ENCODE peak calls at places on chromosomes 6 and 20, in ten cellular contexts. A, I, M, J, K, P, S, T, U and N are unnamed samples.

GRCh38 chr6:111015656-111016190 is 33.9 kb downstream of the RPF2 start:
- DNase-seq in A (no peak), I (no peak), M (no peak), J (no peak), K (no peak), P (no peak), S (no peak), T (no peak), U (no peak), N (no peak)

GRCh38 chr20:48697845-48698491 is 129.8 kb downstream of the PREX1 start:
- DNase-seq in A (peak), I (peak), M (peak), J (no peak), K (peak), P (peak), S (peak), T (no peak), U (peak), N (no peak)

GRCh38 chr20:44410583-44411019 is 55.1 kb downstream of the HNF4A start:
- DNase-seq in A (no peak), I (no peak), M (no peak), J (no peak), K (no peak), P (no peak), S (no peak), T (no peak), U (no peak), N (no peak)

GRCh38 chr6:144736763-144737162 is 451.6 kb downstream of the UTRN start:
- DNase-seq in A (no peak), I (no peak), M (no peak), J (no peak), K (no peak), P (no peak), S (no peak), T (no peak), U (no peak), N (no peak)

GRCh38 chr6:111205502-111205901 is 118.2 kb downstream of the SLC16A10 start:
- DNase-seq in A (no peak), I (no peak), M (no peak), J (no peak), K (no peak), P (no peak), S (no peak), T (no peak), U (no peak), N (no peak)

GRCh38 chr6:15523679-15524630 is 138.9 kb downstream of the DTNBP1 start:
- DNase-seq in A (no peak), I (no peak), M (no peak), J (no peak), K (no peak), P (no peak), S (no peak), T (no peak), U (no peak), N (no peak)

GRCh38 chr20:50242863-50243609 is 52.4 kb downstream of the CEBPB start:
- DNase-seq in A (no peak), I (peak), M (no peak), J (no peak), K (no peak), P (peak), S (peak), T (no peak), U (no peak), N (no peak)

GRCh38 chr6:155710704-155711103 is 255.1 kb upstream of the NOX3 start:
- DNase-seq in A (no peak), I (no peak), M (no peak), J (no peak), K (no peak), P (no peak), S (no peak), T (no peak), U (no peak), N (no peak)

GRCh38 chr20:62605236-62605948 is 36.9 kb upstream of the SLCO4A1 start:
- DNase-seq in A (no peak), I (no peak), M (no peak), J (no peak), K (no peak), P (no peak), S (no peak), T (no peak), U (peak), N (no peak)

GRCh38 chr6:21070620-21071019 is 522.9 kb upstream of the SOX4 start:
- DNase-seq in A (no peak), I (no peak), M (no peak), J (no peak), K (no peak), P (no peak), S (no peak), T (no peak), U (no peak), N (no peak)

GRCh38 chr6:32152414-32153251 is 894 bp upstream of the PRRT1 start:
- DNase-seq in A (no peak), I (peak), M (no peak), J (no peak), K (no peak), P (no peak), S (peak), T (no peak), U (no peak), N (no peak)

GRCh38 chr6:72741083-72741482 is 119.2 kb downstream of the KCNQ5 start:
- DNase-seq in A (no peak), I (no peak), M (no peak), J (no peak), K (no peak), P (no peak), S (no peak), T (no peak), U (no peak), N (no peak)

GRCh38 chr6:89830385-89830809 is 717 bp downstream of the CASP8AP2 start:
- DNase-seq in A (no peak), I (no peak), M (no peak), J (no peak), K (no peak), P (no peak), S (no peak), T (no peak), U (no peak), N (no peak)

GRCh38 chr6:4906293-4906941 is 97.4 kb downstream of the RPP40 start:
- DNase-seq in A (no peak), I (no peak), M (no peak), J (no peak), K (no peak), P (no peak), S (no peak), T (peak), U (no peak), N (peak)

GRCh38 chr6:33779305-33779704 is 9.6 kb downstream of the LEMD2 start:
- DNase-seq in A (no peak), I (no peak), M (no peak), J (no peak), K (no peak), P (no peak), S (no peak), T (no peak), U (no peak), N (no peak)

GRCh38 chr6:42511803-42512422 is 51.9 kb upstream of the UBR2 start:
- DNase-seq in A (no peak), I (peak), M (no peak), J (no peak), K (no peak), P (no peak), S (no peak), T (no peak), U (no peak), N (no peak)

GRCh38 chr20:35129647-35130069 is 17.5 kb downstream of the EDEM2 start:
- DNase-seq in A (no peak), I (peak), M (no peak), J (no peak), K (no peak), P (no peak), S (peak), T (no peak), U (no peak), N (no peak)

GRCh38 chr6:125287718-125288117 is 14.0 kb downstream of the HDDC2 start:
- DNase-seq in A (no peak), I (no peak), M (no peak), J (no peak), K (no peak), P (no peak), S (no peak), T (no peak), U (no peak), N (no peak)

GRCh38 chr6:13457577-13457976 is 29.8 kb downstream of the GFOD1 start:
- DNase-seq in A (no peak), I (peak), M (no peak), J (no peak), K (no peak), P (no peak), S (peak), T (no peak), U (no peak), N (no peak)

GRCh38 chr6:75217203-75217602 is 11.3 kb upstream of the COL12A1 start:
- DNase-seq in A (no peak), I (peak), M (no peak), J (no peak), K (no peak), P (no peak), S (peak), T (no peak), U (no peak), N (no peak)

GRCh38 chr20:3751664-3752385 is 15.7 kb downstream of the ADISSP start:
- DNase-seq in A (no peak), I (peak), M (no peak), J (no peak), K (peak), P (peak), S (no peak), T (peak), U (peak), N (peak)

GRCh38 chr20:34544109-34544793 is 14.3 kb upstream of the MAP1LC3A start:
- DNase-seq in A (no peak), I (no peak), M (no peak), J (no peak), K (peak), P (peak), S (no peak), T (no peak), U (peak), N (no peak)

GRCh38 chr20:50339196-50339901 is 148.7 kb downstream of the CEBPB start:
- DNase-seq in A (no peak), I (peak), M (no peak), J (peak), K (no peak), P (no peak), S (no peak), T (peak), U (no peak), N (no peak)

GRCh38 chr6:107655245-107655644 is 165.3 kb downstream of the SOBP start:
- DNase-seq in A (no peak), I (no peak), M (no peak), J (no peak), K (no peak), P (no peak), S (no peak), T (no peak), U (no peak), N (no peak)
- TF ChIP-seq CTCF in A (peak), I (peak), M (no peak), J (peak), K (peak), P (no peak), S (peak), T (no peak), U (peak), N (peak)

GRCh38 chr6:2739335-2739734 is 11.4 kb downstream of the MYLK4 start:
- DNase-seq in A (peak), I (peak), M (no peak), J (no peak), K (no peak), P (no peak), S (peak), T (no peak), U (no peak), N (no peak)
- TF ChIP-seq CTCF in A (no peak), I (no peak), M (no peak), J (no peak), K (no peak), P (no peak), S (no peak), T (no peak), U (no peak), N (no peak)

GRCh38 chr20:57445298-57445697 is 54.1 kb downstream of the RBM38 start:
- DNase-seq in A (no peak), I (no peak), M (no peak), J (peak), K (no peak), P (peak), S (no peak), T (no peak), U (peak), N (no peak)
- TF ChIP-seq CTCF in A (no peak), I (no peak), M (no peak), J (no peak), K (no peak), P (no peak), S (no peak), T (no peak), U (no peak), N (no peak)

GRCh38 chr6:169212897-169213813 is 40.5 kb downstream of the THBS2 start:
- DNase-seq in A (peak), I (peak), M (peak), J (peak), K (peak), P (peak), S (peak), T (peak), U (peak), N (peak)
- TF ChIP-seq CTCF in A (peak), I (peak), M (no peak), J (peak), K (peak), P (peak), S (peak), T (no peak), U (peak), N (no peak)

GRCh38 chr6:16944601-16945000 is 157.2 kb upstream of the STMND1 start:
- DNase-seq in A (no peak), I (no peak), M (no peak), J (no peak), K (no peak), P (no peak), S (no peak), T (no peak), U (no peak), N (no peak)

GRCh38 chr6:16949696-16950095 is 152.2 kb upstream of the STMND1 start:
- DNase-seq in A (peak), I (no peak), M (no peak), J (no peak), K (no peak), P (no peak), S (no peak), T (no peak), U (no peak), N (no peak)

GRCh38 chr6:16950311-16950710 is 151.5 kb upstream of the STMND1 start:
- DNase-seq in A (no peak), I (no peak), M (no peak), J (no peak), K (no peak), P (no peak), S (no peak), T (no peak), U (no peak), N (no peak)

GRCh38 chr6:16948376-16948775 is 153.5 kb upstream of the STMND1 start:
- DNase-seq in A (peak), I (no peak), M (no peak), J (no peak), K (no peak), P (no peak), S (no peak), T (no peak), U (no peak), N (no peak)

GRCh38 chr6:16947461-16948159 is 154.2 kb upstream of the STMND1 start:
- DNase-seq in A (peak), I (peak), M (no peak), J (peak), K (no peak), P (no peak), S (peak), T (no peak), U (no peak), N (no peak)
- TF ChIP-seq CTCF in A (no peak), I (no peak), M (no peak), J (no peak), K (no peak), P (no peak), S (no peak), T (no peak), U (no peak), N (no peak)

GRCh38 chr6:157221817-157222175 is 101.5 kb downstream of the TMEM242 start:
- DNase-seq in A (no peak), I (no peak), M (no peak), J (no peak), K (no peak), P (no peak), S (no peak), T (no peak), U (no peak), N (no peak)

GRCh38 chr6:157219201-157220200 is 103.8 kb downstream of the TMEM242 start:
- DNase-seq in A (no peak), I (peak), M (no peak), J (no peak), K (no peak), P (no peak), S (no peak), T (no peak), U (no peak), N (no peak)

GRCh38 chr6:157220485-157220884 is 102.8 kb downstream of the TMEM242 start:
- DNase-seq in A (no peak), I (no peak), M (no peak), J (no peak), K (no peak), P (no peak), S (no peak), T (no peak), U (no peak), N (no peak)

GRCh38 chr6:157222201-157222981 is 100.9 kb downstream of the TMEM242 start:
- DNase-seq in A (no peak), I (no peak), M (no peak), J (no peak), K (no peak), P (no peak), S (no peak), T (no peak), U (no peak), N (no peak)

GRCh38 chr6:157221049-157221816 is 102.1 kb downstream of the TMEM242 start:
- DNase-seq in A (no peak), I (peak), M (peak), J (peak), K (peak), P (peak), S (peak), T (peak), U (peak), N (peak)
- TF ChIP-seq CTCF in A (peak), I (no peak), M (no peak), J (peak), K (peak), P (peak), S (peak), T (no peak), U (peak), N (no peak)